ENCODE peak calls at places on chromosomes 16 and 17, in eight cellular contexts. One of them, this sample, is unnamed. For H3K4me1, the result is how much of the 10 kb centered on the place peaks cover.

GRCh38 chr17:39027037-39027436 is 59.8 kb upstream of the FBXO47 start:
- DNase-seq in thoracic aorta: no peak
- DNase-seq in uterus: peak
- DNase-seq in left ventricle myocardium inferior: peak
- DNase-seq in upper lobe of right lung: peak
- DNase-seq in GM23338: peak
- DNase-seq in suprapubic skin: peak
- DNase-seq in adrenal gland: peak
- DNase-seq in this sample: peak

GRCh38 chr17:46977750-46978488 is 1.1 kb downstream of the RPRML start:
- DNase-seq in thoracic aorta: no peak
- DNase-seq in uterus: no peak
- DNase-seq in left ventricle myocardium inferior: no peak
- DNase-seq in upper lobe of right lung: no peak
- DNase-seq in GM23338: no peak
- DNase-seq in suprapubic skin: no peak
- DNase-seq in adrenal gland: no peak
- DNase-seq in this sample: no peak

GRCh38 chr17:83091257-83092141 is 12.1 kb downstream of the METRNL start:
- DNase-seq in thoracic aorta: no peak
- DNase-seq in uterus: no peak
- DNase-seq in left ventricle myocardium inferior: no peak
- DNase-seq in upper lobe of right lung: peak
- DNase-seq in GM23338: no peak
- DNase-seq in suprapubic skin: no peak
- DNase-seq in adrenal gland: peak
- DNase-seq in this sample: no peak

GRCh38 chr17:32323784-32324590 is 18.0 kb downstream of the C17orf75 start:
- DNase-seq in thoracic aorta: no peak
- DNase-seq in uterus: no peak
- DNase-seq in left ventricle myocardium inferior: no peak
- DNase-seq in upper lobe of right lung: no peak
- DNase-seq in GM23338: no peak
- DNase-seq in suprapubic skin: no peak
- DNase-seq in adrenal gland: peak
- DNase-seq in this sample: no peak

GRCh38 chr16:88379694-88380040 is 3.1 kb upstream of the ZNF469 start:
- DNase-seq in thoracic aorta: no peak
- DNase-seq in uterus: no peak
- DNase-seq in left ventricle myocardium inferior: peak
- DNase-seq in upper lobe of right lung: peak
- DNase-seq in GM23338: no peak
- DNase-seq in suprapubic skin: no peak
- DNase-seq in adrenal gland: no peak
- DNase-seq in this sample: no peak

GRCh38 chr17:45719335-45720071 is 64.6 kb upstream of the CRHR1 start:
- DNase-seq in thoracic aorta: no peak
- DNase-seq in uterus: no peak
- DNase-seq in left ventricle myocardium inferior: no peak
- DNase-seq in upper lobe of right lung: no peak
- DNase-seq in GM23338: peak
- DNase-seq in suprapubic skin: no peak
- DNase-seq in adrenal gland: peak
- DNase-seq in this sample: no peak

GRCh38 chr16:85227262-85227923 is 115.1 kb upstream of the CIBAR2 start:
- DNase-seq in thoracic aorta: no peak
- DNase-seq in uterus: no peak
- DNase-seq in left ventricle myocardium inferior: no peak
- DNase-seq in upper lobe of right lung: no peak
- DNase-seq in GM23338: no peak
- DNase-seq in suprapubic skin: no peak
- DNase-seq in adrenal gland: no peak
- DNase-seq in this sample: no peak

GRCh38 chr17:50414808-50415207 is 11.2 kb upstream of the ACSF2 start:
- DNase-seq in thoracic aorta: no peak
- DNase-seq in uterus: no peak
- DNase-seq in left ventricle myocardium inferior: no peak
- DNase-seq in upper lobe of right lung: no peak
- DNase-seq in GM23338: no peak
- DNase-seq in suprapubic skin: no peak
- DNase-seq in adrenal gland: no peak
- DNase-seq in this sample: no peak

GRCh38 chr17:40362696-40363479 is 1.6 kb downstream of the GJD3 start:
- DNase-seq in thoracic aorta: no peak
- DNase-seq in uterus: peak
- DNase-seq in left ventricle myocardium inferior: peak
- DNase-seq in upper lobe of right lung: peak
- DNase-seq in GM23338: peak
- DNase-seq in suprapubic skin: peak
- DNase-seq in adrenal gland: peak
- DNase-seq in this sample: no peak

GRCh38 chr16:12086861-12087260 is 110.3 kb downstream of the SNX29 start:
- DNase-seq in thoracic aorta: no peak
- DNase-seq in uterus: no peak
- DNase-seq in left ventricle myocardium inferior: no peak
- DNase-seq in upper lobe of right lung: no peak
- DNase-seq in GM23338: no peak
- DNase-seq in suprapubic skin: no peak
- DNase-seq in adrenal gland: no peak
- DNase-seq in this sample: no peak

GRCh38 chr16:12567602-12568001 is 236.1 kb downstream of the CPPED1 start:
- DNase-seq in thoracic aorta: no peak
- DNase-seq in uterus: no peak
- DNase-seq in left ventricle myocardium inferior: no peak
- DNase-seq in upper lobe of right lung: no peak
- DNase-seq in GM23338: no peak
- DNase-seq in suprapubic skin: no peak
- DNase-seq in adrenal gland: no peak
- DNase-seq in this sample: no peak

GRCh38 chr16:51500306-51500705 is 349.2 kb upstream of the SALL1 start:
- DNase-seq in thoracic aorta: no peak
- DNase-seq in uterus: no peak
- DNase-seq in left ventricle myocardium inferior: no peak
- DNase-seq in upper lobe of right lung: no peak
- DNase-seq in GM23338: no peak
- DNase-seq in suprapubic skin: no peak
- DNase-seq in adrenal gland: no peak
- DNase-seq in this sample: no peak

GRCh38 chr17:50363217-50364060 is 9.5 kb downstream of the MRPL27 start:
- DNase-seq in thoracic aorta: no peak
- DNase-seq in uterus: no peak
- DNase-seq in left ventricle myocardium inferior: no peak
- DNase-seq in upper lobe of right lung: no peak
- DNase-seq in GM23338: peak
- DNase-seq in suprapubic skin: no peak
- DNase-seq in adrenal gland: peak
- DNase-seq in this sample: no peak

GRCh38 chr17:74332017-74332650 is 6.1 kb downstream of the KIF19 start:
- DNase-seq in thoracic aorta: no peak
- DNase-seq in uterus: no peak
- DNase-seq in left ventricle myocardium inferior: no peak
- DNase-seq in upper lobe of right lung: no peak
- DNase-seq in GM23338: no peak
- DNase-seq in suprapubic skin: no peak
- DNase-seq in adrenal gland: no peak
- DNase-seq in this sample: no peak

GRCh38 chr17:81309140-81309858 is 14.2 kb upstream of the SLC38A10 start:
- DNase-seq in thoracic aorta: peak
- DNase-seq in uterus: peak
- DNase-seq in left ventricle myocardium inferior: peak
- DNase-seq in upper lobe of right lung: peak
- DNase-seq in GM23338: peak
- DNase-seq in suprapubic skin: peak
- DNase-seq in adrenal gland: peak
- DNase-seq in this sample: peak

GRCh38 chr17:15909481-15909991 is 35.4 kb upstream of the ADORA2B start:
- DNase-seq in thoracic aorta: no peak
- DNase-seq in uterus: no peak
- DNase-seq in left ventricle myocardium inferior: peak
- DNase-seq in upper lobe of right lung: no peak
- DNase-seq in GM23338: peak
- DNase-seq in suprapubic skin: no peak
- DNase-seq in adrenal gland: no peak
- DNase-seq in this sample: no peak

GRCh38 chr16:35305476-35305875 is 1846.1 kb downstream of the TP53TG3F start:
- DNase-seq in thoracic aorta: no peak
- DNase-seq in uterus: no peak
- DNase-seq in left ventricle myocardium inferior: no peak
- DNase-seq in upper lobe of right lung: no peak
- DNase-seq in GM23338: no peak
- DNase-seq in suprapubic skin: no peak
- DNase-seq in adrenal gland: no peak
- DNase-seq in this sample: no peak

GRCh38 chr17:61770043-61770442 is 93.3 kb downstream of the BRIP1 start:
- DNase-seq in thoracic aorta: no peak
- DNase-seq in uterus: no peak
- DNase-seq in left ventricle myocardium inferior: no peak
- DNase-seq in upper lobe of right lung: no peak
- DNase-seq in GM23338: no peak
- DNase-seq in suprapubic skin: no peak
- DNase-seq in adrenal gland: no peak
- DNase-seq in this sample: no peak

GRCh38 chr16:72300892-72301291 is 128.9 kb upstream of the PMFBP1 start:
- DNase-seq in thoracic aorta: no peak
- DNase-seq in uterus: no peak
- DNase-seq in left ventricle myocardium inferior: no peak
- DNase-seq in upper lobe of right lung: no peak
- DNase-seq in GM23338: no peak
- DNase-seq in suprapubic skin: no peak
- DNase-seq in adrenal gland: no peak
- DNase-seq in this sample: no peak

GRCh38 chr16:28136751-28137434 is 73.4 kb upstream of the GSG1L start:
- DNase-seq in thoracic aorta: no peak
- DNase-seq in uterus: no peak
- DNase-seq in left ventricle myocardium inferior: no peak
- DNase-seq in upper lobe of right lung: no peak
- DNase-seq in GM23338: no peak
- DNase-seq in suprapubic skin: no peak
- DNase-seq in adrenal gland: no peak
- DNase-seq in this sample: no peak

GRCh38 chr16:28139530-28139929 is 72.2 kb downstream of the XPO6 start:
- DNase-seq in thoracic aorta: no peak
- DNase-seq in uterus: no peak
- DNase-seq in left ventricle myocardium inferior: no peak
- DNase-seq in upper lobe of right lung: no peak
- DNase-seq in GM23338: peak
- DNase-seq in suprapubic skin: no peak
- DNase-seq in adrenal gland: no peak
- DNase-seq in this sample: no peak

GRCh38 chr16:28146536-28146935 is 65.2 kb downstream of the XPO6 start:
- DNase-seq in thoracic aorta: no peak
- DNase-seq in uterus: no peak
- DNase-seq in left ventricle myocardium inferior: no peak
- DNase-seq in upper lobe of right lung: no peak
- DNase-seq in GM23338: no peak
- DNase-seq in suprapubic skin: no peak
- DNase-seq in adrenal gland: no peak
- DNase-seq in this sample: no peak

GRCh38 chr16:28140788-28141618 is 70.8 kb downstream of the XPO6 start:
- DNase-seq in thoracic aorta: no peak
- DNase-seq in uterus: no peak
- DNase-seq in left ventricle myocardium inferior: no peak
- DNase-seq in upper lobe of right lung: no peak
- DNase-seq in GM23338: peak
- DNase-seq in suprapubic skin: no peak
- DNase-seq in adrenal gland: no peak
- DNase-seq in this sample: no peak
- TF ChIP-seq CTCF in thoracic aorta: no peak
- TF ChIP-seq CTCF in uterus: no peak
- TF ChIP-seq CTCF in left ventricle myocardium inferior: no peak
- TF ChIP-seq CTCF in upper lobe of right lung: peak
- TF ChIP-seq CTCF in GM23338: no peak
- TF ChIP-seq CTCF in suprapubic skin: no peak
- TF ChIP-seq CTCF in adrenal gland: no peak
- TF ChIP-seq CTCF in this sample: no peak

GRCh38 chr17:21475555-21475954 is 99.4 kb downstream of the KCNJ12 start:
- DNase-seq in thoracic aorta: no peak
- DNase-seq in uterus: no peak
- DNase-seq in left ventricle myocardium inferior: no peak
- DNase-seq in upper lobe of right lung: no peak
- DNase-seq in GM23338: peak
- DNase-seq in suprapubic skin: peak
- DNase-seq in adrenal gland: no peak
- DNase-seq in this sample: no peak

GRCh38 chr17:21470861-21471260 is 94.7 kb downstream of the KCNJ12 start:
- DNase-seq in thoracic aorta: no peak
- DNase-seq in uterus: no peak
- DNase-seq in left ventricle myocardium inferior: no peak
- DNase-seq in upper lobe of right lung: no peak
- DNase-seq in GM23338: no peak
- DNase-seq in suprapubic skin: no peak
- DNase-seq in adrenal gland: no peak
- DNase-seq in this sample: no peak

GRCh38 chr17:21474815-21475214 is 98.7 kb downstream of the KCNJ12 start:
- DNase-seq in thoracic aorta: no peak
- DNase-seq in uterus: no peak
- DNase-seq in left ventricle myocardium inferior: no peak
- DNase-seq in upper lobe of right lung: peak
- DNase-seq in GM23338: no peak
- DNase-seq in suprapubic skin: peak
- DNase-seq in adrenal gland: no peak
- DNase-seq in this sample: peak
- H3K4me1 ChIP-seq in thoracic aorta: under half
- H3K4me1 ChIP-seq in uterus: under half
- H3K4me1 ChIP-seq in left ventricle myocardium inferior: under half
- H3K4me1 ChIP-seq in upper lobe of right lung: under half
- H3K4me1 ChIP-seq in GM23338: under half
- H3K4me1 ChIP-seq in suprapubic skin: under half
- H3K4me1 ChIP-seq in adrenal gland: under half
- H3K4me1 ChIP-seq in this sample: under half

DNA sequence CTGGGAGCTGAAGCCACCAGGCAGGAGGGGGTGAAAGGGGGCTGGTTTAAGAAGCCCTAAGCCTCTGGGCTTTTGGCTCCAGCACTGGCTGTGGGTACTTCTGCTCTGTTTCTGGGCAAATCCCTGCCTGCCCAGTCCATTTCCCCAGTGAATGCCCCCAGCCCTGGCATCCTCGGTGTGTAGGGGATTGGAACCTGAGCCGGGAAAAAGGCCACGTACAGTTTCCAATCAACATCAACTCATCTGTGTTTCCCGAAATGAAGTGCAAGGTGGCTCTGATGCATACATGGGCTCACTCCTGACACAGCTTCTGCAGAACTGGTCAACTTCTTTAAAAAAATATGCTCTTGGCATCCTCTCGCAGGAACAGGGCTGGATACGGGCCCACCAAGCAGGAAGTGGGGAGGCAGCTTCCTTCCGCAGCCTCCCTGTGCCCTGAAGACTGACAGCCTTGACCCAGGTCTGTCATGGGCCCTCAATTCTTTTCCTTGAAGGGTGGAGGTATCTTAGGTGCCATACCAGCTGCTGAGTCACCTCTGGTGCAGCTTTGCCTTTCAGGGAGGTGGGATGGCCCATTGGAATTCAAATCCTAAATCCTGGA is 73.3 kb downstream of the N4BP1 start:
- DNase-seq in thoracic aorta: no peak
- DNase-seq in uterus: no peak
- DNase-seq in left ventricle myocardium inferior: no peak
- DNase-seq in upper lobe of right lung: no peak
- DNase-seq in GM23338: no peak
- DNase-seq in suprapubic skin: no peak
- DNase-seq in adrenal gland: peak
- DNase-seq in this sample: no peak
- H3K27ac ChIP-seq in thoracic aorta: peak
- H3K27ac ChIP-seq in uterus: peak
- H3K27ac ChIP-seq in left ventricle myocardium inferior: peak
- H3K27ac ChIP-seq in upper lobe of right lung: peak
- H3K27ac ChIP-seq in GM23338: no peak
- H3K27ac ChIP-seq in suprapubic skin: peak
- H3K27ac ChIP-seq in adrenal gland: peak
- H3K27ac ChIP-seq in this sample: peak

GRCh38 chr16:75550211-75550662 is 5.8 kb downstream of the TMEM231 start:
- DNase-seq in thoracic aorta: no peak
- DNase-seq in uterus: peak
- DNase-seq in left ventricle myocardium inferior: no peak
- DNase-seq in upper lobe of right lung: no peak
- DNase-seq in GM23338: peak
- DNase-seq in suprapubic skin: no peak
- DNase-seq in adrenal gland: peak
- DNase-seq in this sample: peak
- TF ChIP-seq CTCF in thoracic aorta: no peak
- TF ChIP-seq CTCF in uterus: no peak
- TF ChIP-seq CTCF in left ventricle myocardium inferior: peak
- TF ChIP-seq CTCF in upper lobe of right lung: peak
- TF ChIP-seq CTCF in GM23338: peak
- TF ChIP-seq CTCF in suprapubic skin: no peak
- TF ChIP-seq CTCF in adrenal gland: peak
- TF ChIP-seq CTCF in this sample: peak